ENCODE peak calls at places on chromosomes 4 and X, in six cellular contexts. M, R, N, G, I and W are unnamed samples.

GRCh38 chr4:86380176-86380724 is 20.4 kb upstream of the MAPK10 start:
- DNase-seq in M (no peak), R (no peak), N (no peak), G (no peak), I (no peak), W (no peak)

GRCh38 chrX:55290963-55291362 is 26.2 kb upstream of the PAGE3 start:
- DNase-seq in M (no peak), R (no peak), N (no peak), G (no peak), I (no peak), W (no peak)

GRCh38 chr4:98248984-98249383 is 12.2 kb upstream of the RAP1GDS1 start:
- DNase-seq in M (no peak), R (no peak), N (no peak), G (no peak), I (no peak), W (no peak)

GRCh38 chr4:25161599-25161960 is 1.3 kb upstream of the SEPSECS start:
- DNase-seq in M (no peak), R (no peak), N (no peak), G (no peak), I (peak; percentile 43), W (no peak)

GRCh38 chr4:123554263-123554662 is 157.7 kb downstream of the SPRY1 start:
- DNase-seq in M (no peak), R (no peak), N (no peak), G (no peak), I (no peak), W (no peak)

GRCh38 chrX:1462596-1463251 is 10.0 kb upstream of the ASMTL start:
- DNase-seq in M (peak; percentile 5), R (peak; percentile 76), N (no peak), G (no peak), I (peak; percentile 63), W (peak; percentile 34)

GRCh38 chr4:159289682-159290081 is 186.8 kb downstream of the RAPGEF2 start:
- DNase-seq in M (no peak), R (no peak), N (no peak), G (no peak), I (no peak), W (no peak)

GRCh38 chr4:108171541-108172230 is 3.0 kb upstream of the LEF1 start:
- DNase-seq in M (no peak), R (no peak), N (peak; percentile 16), G (no peak), I (no peak), W (no peak)

GRCh38 chr4:182354867-182355266 is 111.7 kb downstream of the TENM3 start:
- DNase-seq in M (no peak), R (peak; percentile 73), N (no peak), G (no peak), I (no peak), W (no peak)

GRCh38 chr4:122456228-122457106 is at the start of gene IL2:
- DNase-seq in M (no peak), R (no peak), N (no peak), G (no peak), I (no peak), W (no peak)

GRCh38 chrX:97102938-97103337 is 219.2 kb downstream of the RPA4 start:
- DNase-seq in M (no peak), R (no peak), N (no peak), G (no peak), I (no peak), W (no peak)

GRCh38 chr4:111198426-111198825 is 575.5 kb upstream of the PITX2 start:
- DNase-seq in M (no peak), R (no peak), N (no peak), G (no peak), I (no peak), W (no peak)

GRCh38 chr4:95547708-95548471 is 883 bp downstream of the UNC5C start:
- DNase-seq in M (no peak), R (no peak), N (peak; percentile 2), G (no peak), I (peak; percentile 18), W (peak; percentile 75)

GRCh38 chrX:153539171-153539978 is 21.9 kb downstream of the ATP2B3 start:
- DNase-seq in M (no peak), R (peak; percentile 55), N (peak; percentile 54), G (peak; percentile 4), I (peak; percentile 76), W (no peak)

GRCh38 chr4:59553063-59553738 is 1646.9 kb upstream of the ADGRL3 start:
- DNase-seq in M (no peak), R (peak; percentile 14), N (peak; percentile 79), G (no peak), I (peak; percentile 64), W (no peak)

GRCh38 chr4:177583000-177583399 is 140.8 kb upstream of the AGA start:
- DNase-seq in M (no peak), R (peak; percentile 4), N (no peak), G (no peak), I (peak; percentile 7), W (no peak)

GRCh38 chrX:9267415-9267814 is 197.4 kb upstream of the TBL1X start:
- DNase-seq in M (no peak), R (no peak), N (no peak), G (no peak), I (no peak), W (no peak)

GRCh38 chr4:121057466-121057911 is 14.8 kb downstream of the NDNF start:
- DNase-seq in M (no peak), R (no peak), N (no peak), G (no peak), I (peak; percentile 24), W (no peak)

GRCh38 chr4:143728171-143728570 is 27.7 kb upstream of the FREM3 start:
- DNase-seq in M (peak; percentile 9), R (peak; percentile 74), N (no peak), G (no peak), I (peak; percentile 61), W (no peak)

GRCh38 chr4:105088110-105088879 is 58.4 kb upstream of the TET2 start:
- DNase-seq in M (peak; percentile 88), R (peak; percentile 95), N (no peak), G (peak; percentile 58), I (peak; percentile 78), W (no peak)

GRCh38 chrX:120755066-120755846 is 120.4 kb downstream of the CT47B1 start:
- DNase-seq in M (no peak), R (no peak), N (peak; percentile 63), G (no peak), I (no peak), W (no peak)

GRCh38 chrX:129705377-129705925 is 33.3 kb upstream of the XPNPEP2 start:
- DNase-seq in M (no peak), R (no peak), N (no peak), G (no peak), I (no peak), W (no peak)

GRCh38 chrX:40931921-40932320 is 153.3 kb upstream of the USP9X start:
- DNase-seq in M (no peak), R (peak; percentile 30), N (no peak), G (no peak), I (peak; percentile 33), W (no peak)

GRCh38 chr4:101307901-101308300 is 39.4 kb downstream of the PPP3CA start:
- DNase-seq in M (no peak), R (peak; percentile 20), N (no peak), G (no peak), I (peak; percentile 26), W (no peak)

GRCh38 chrX:2313864-2314646 is 186.7 kb downstream of the DHRSX start:
- DNase-seq in M (no peak), R (no peak), N (no peak), G (no peak), I (no peak), W (no peak)

DNA sequence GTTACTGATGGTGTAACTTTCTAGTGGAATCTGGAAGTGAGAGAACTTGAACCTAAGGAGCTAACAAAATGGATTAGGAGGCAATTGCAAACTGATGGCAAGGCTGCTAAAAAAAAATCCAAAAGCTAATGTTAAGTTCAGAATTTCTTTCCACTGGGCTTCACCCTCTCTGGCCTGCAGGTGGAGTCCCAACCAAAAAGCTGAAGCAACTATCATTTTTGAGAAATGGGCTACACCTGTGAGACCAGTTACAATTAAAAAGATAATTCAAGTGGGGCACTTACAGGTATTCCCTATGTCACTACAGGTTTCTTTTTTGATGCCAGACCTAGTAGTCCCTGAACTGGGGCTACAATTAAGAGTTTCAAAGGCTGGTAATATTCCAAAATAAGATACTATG is 142.1 kb upstream of the FTHL17 start:
- DNase-seq in M (no peak), R (peak; percentile 26), N (peak; percentile 36), G (no peak), I (peak; percentile 50), W (no peak)
- TF ChIP-seq CTCF in M (peak; percentile 41), R (peak; percentile 64), N (peak; percentile 50), G (peak; percentile 62), I (peak; percentile 51), W (no peak)

DNA sequence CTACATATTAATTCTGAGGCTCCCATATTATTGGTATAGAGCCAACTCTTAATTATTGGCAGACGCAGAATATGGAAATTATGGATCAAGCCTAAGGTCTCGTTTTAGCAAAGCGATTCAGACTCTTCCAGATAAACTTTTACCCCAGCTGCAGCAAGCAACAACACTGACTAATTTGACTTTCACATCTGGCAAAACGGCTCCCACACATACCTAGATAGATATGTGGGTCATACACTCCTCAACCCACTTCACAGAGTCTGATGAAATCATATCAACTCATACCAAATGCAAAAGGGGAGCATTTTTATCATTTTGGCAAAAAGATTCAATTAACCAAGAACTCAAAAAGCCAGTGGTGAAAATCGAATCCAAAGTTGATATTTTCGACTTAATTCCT is 36.3 kb upstream of the KDR start:
- DNase-seq in M (no peak), R (peak; percentile 25), N (no peak), G (no peak), I (peak; percentile 28), W (no peak)
- TF ChIP-seq CTCF in M (no peak), R (no peak), N (no peak), G (no peak), I (no peak), W (no peak)

GRCh38 chrX:116243039-116243438 is 72.5 kb downstream of the AGTR2 start:
- DNase-seq in M (no peak), R (no peak), N (no peak), G (no peak), I (no peak), W (no peak)

GRCh38 chrX:116239944-116240391 is 69.4 kb downstream of the AGTR2 start:
- DNase-seq in M (no peak), R (peak; percentile 65), N (no peak), G (no peak), I (peak; percentile 27), W (no peak)

GRCh38 chrX:116238866-116239265 is 68.3 kb downstream of the AGTR2 start:
- DNase-seq in M (no peak), R (no peak), N (no peak), G (no peak), I (no peak), W (no peak)

GRCh38 chrX:116240446-116240845 is 69.9 kb downstream of the AGTR2 start:
- DNase-seq in M (no peak), R (peak; percentile 20), N (no peak), G (no peak), I (peak; percentile 36), W (no peak)

DNA sequence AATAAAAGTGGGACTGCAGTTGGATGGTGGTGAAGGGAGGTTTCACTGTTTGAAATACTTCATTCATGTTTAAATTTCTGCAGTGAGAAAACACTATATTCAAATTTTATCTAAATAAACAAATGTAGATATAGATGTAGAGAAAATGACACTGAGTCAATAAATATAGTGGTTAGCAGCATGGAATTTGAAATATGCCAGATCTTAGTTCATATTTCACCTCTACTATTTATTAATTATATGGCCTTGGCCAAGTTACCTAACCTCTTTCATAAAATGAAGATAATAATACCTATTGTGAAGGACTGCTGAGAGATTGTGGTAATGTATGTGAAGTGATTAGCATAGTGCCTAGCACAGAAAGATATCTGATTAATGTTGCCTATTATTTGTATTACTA is 70.5 kb downstream of the AGTR2 start:
- DNase-seq in M (no peak), R (no peak), N (no peak), G (no peak), I (no peak), W (no peak)
- TF ChIP-seq CTCF in M (no peak), R (no peak), N (no peak), G (no peak), I (no peak), W (no peak)

GRCh38 chr4:40149960-40150385 is 46.9 kb upstream of the RHOH start:
- DNase-seq in M (no peak), R (peak; percentile 84), N (peak; percentile 91), G (peak; percentile 29), I (peak; percentile 82), W (no peak)
- TF ChIP-seq CTCF in M (peak; percentile 72), R (peak; percentile 79), N (peak; percentile 73), G (peak; percentile 74), I (peak; percentile 67), W (peak; percentile 74)